ENCODE peak calls at places on chromosome 21, in four cellular contexts. Z is ELF-1, I is endothelial cell, R is cardiac fibroblast. V is an unnamed sample.

GRCh38 chr21:34691396-34692032 is 22.7 kb downstream of the CLIC6 start:
- DNase-seq in Z (no peak), R (no peak), I (no peak), V (no peak)

GRCh38 chr21:38361324-38361723 is 104.5 kb downstream of the KCNJ15 start:
- DNase-seq in I (no peak), Z (no peak), R (no peak), V (no peak)

GRCh38 chr21:33543505-33544129 is 779 bp downstream of the SON start:
- DNase-seq in R (no peak), Z (peak), I (peak), V (peak)

GRCh38 chr21:42513151-42513984 is at the start of gene SLC37A1:
- DNase-seq in R (no peak), Z (no peak), I (peak), V (no peak)

GRCh38 chr21:26966360-26966977 is 419 bp downstream of the ADAMTS5 start:
- DNase-seq in Z (no peak), R (peak), I (no peak), V (peak)

GRCh38 chr21:42565206-42565810 is 51.7 kb downstream of the SLC37A1 start:
- DNase-seq in R (no peak), Z (no peak), I (no peak), V (no peak)

GRCh38 chr21:41024341-41025056 is 143.5 kb upstream of the BACE2 start:
- DNase-seq in R (no peak), I (no peak), Z (peak), V (no peak)

GRCh38 chr21:36656138-36656537 is 42.8 kb upstream of the SIM2 start:
- DNase-seq in Z (no peak), R (no peak), I (no peak), V (no peak)

GRCh38 chr21:16829532-16829931 is 683.3 kb upstream of the CXADR start:
- DNase-seq in I (no peak), Z (no peak), R (no peak), V (no peak)

GRCh38 chr21:45468971-45469272 is 64.0 kb downstream of the COL18A1 start:
- DNase-seq in Z (no peak), R (no peak), I (no peak), V (no peak)

GRCh38 chr21:33024278-33025103 is 1.2 kb upstream of the OLIG2 start:
- DNase-seq in Z (no peak), R (no peak), I (no peak), V (no peak)

GRCh38 chr21:27772816-27773215 is 805.9 kb upstream of the ADAMTS5 start:
- DNase-seq in I (no peak), R (peak), Z (no peak), V (no peak)

GRCh38 chr21:15445327-15445726 is 284.5 kb upstream of the USP25 start:
- DNase-seq in Z (peak), I (no peak), R (no peak), V (no peak)

GRCh38 chr21:37710555-37711293 is 205.5 kb downstream of the KCNJ6 start:
- DNase-seq in I (no peak), Z (no peak), R (peak), V (no peak)

GRCh38 chr21:17497345-17497744 is 15.5 kb upstream of the CXADR start:
- DNase-seq in Z (no peak), I (no peak), R (no peak), V (no peak)

GRCh38 chr21:35438643-35439404 is 389.7 kb upstream of the RUNX1 start:
- DNase-seq in Z (peak), I (no peak), R (peak), V (no peak)

GRCh38 chr21:44637018-44637850 is at the start of gene KRTAP10-10:
- DNase-seq in Z (no peak), I (no peak), R (no peak), V (no peak)

GRCh38 chr21:15772654-15773053 is 42.9 kb downstream of the USP25 start:
- DNase-seq in R (no peak), I (no peak), Z (no peak), V (no peak)

GRCh38 chr21:31460985-31461384 is 116.9 kb upstream of the TIAM1 start:
- DNase-seq in R (no peak), I (no peak), Z (no peak), V (no peak)

GRCh38 chr21:39022035-39022900 is 161.0 kb downstream of the PSMG1 start:
- DNase-seq in Z (no peak), R (no peak), I (no peak), V (no peak)

GRCh38 chr21:45332981-45333582 is 45.4 kb upstream of the POFUT2 start:
- DNase-seq in Z (no peak), I (no peak), R (no peak), V (no peak)

GRCh38 chr21:15908187-15908586 is 178.4 kb downstream of the USP25 start:
- DNase-seq in I (no peak), R (peak), Z (no peak), V (peak)

GRCh38 chr21:32136546-32136945 is 142.3 kb downstream of the MIS18A start:
- DNase-seq in I (no peak), Z (no peak), R (no peak), V (no peak)

GRCh38 chr21:32147041-32147440 is 131.8 kb downstream of the MIS18A start:
- DNase-seq in R (no peak), Z (no peak), I (no peak), V (no peak)

GRCh38 chr21:33325222-33326067 is 675 bp downstream of the IFNAR1 start:
- DNase-seq in I (peak), R (peak), Z (no peak), V (peak)

GRCh38 chr21:44615881-44616590 is 4.2 kb downstream of the KRTAP10-8 start:
- DNase-seq in Z (no peak), I (no peak), R (no peak), V (no peak)

GRCh38 chr21:35102488-35103407 is 53.6 kb upstream of the RUNX1 start:
- DNase-seq in I (no peak), R (no peak), Z (no peak), V (no peak)

GRCh38 chr21:34524671-34525601 is 12.9 kb upstream of the KCNE1 start:
- DNase-seq in R (peak), I (no peak), Z (peak), V (peak)

GRCh38 chr21:42505090-42505726 is 8.4 kb upstream of the SLC37A1 start:
- DNase-seq in I (no peak), R (no peak), Z (no peak), V (no peak)

GRCh38 chr21:26850116-26850643 is 5.0 kb upstream of the ADAMTS1 start:
- DNase-seq in R (peak), I (no peak), Z (no peak), V (peak)

GRCh38 chr21:44377201-44377921 is 23.9 kb downstream of the TRPM2 start:
- DNase-seq in R (no peak), Z (peak), I (no peak), V (no peak)

GRCh38 chr21:36429672-36430546 is 44.7 kb downstream of the CHAF1B start:
- DNase-seq in I (peak), Z (peak), R (peak), V (peak)

GRCh38 chr21:46368533-46369285 is 44.8 kb downstream of the PCNT start:
- DNase-seq in Z (no peak), I (no peak), R (no peak), V (no peak)